ENCODE peak calls at places on chromosomes 1 and 21, in six cellular contexts. A is aorta, Z is mesendoderm, K is pancreas, O is psoas muscle, F is cardiac muscle cell. C is an unnamed sample.

GRCh38 chr1:64754166-64754565 is 9.3 kb downstream of the RAVER2 start:
- DNase-seq in K (no peak), A (no peak), F (no peak), Z (peak; percentile 51), O (no peak), C (no peak)

GRCh38 chr21:31236528-31236927 is 107.5 kb downstream of the TIAM1 start:
- DNase-seq in F (no peak), O (no peak), Z (no peak), K (no peak), A (no peak), C (no peak)

GRCh38 chr1:47696911-47697441 is 259.1 kb downstream of the FOXD2 start:
- DNase-seq in F (peak; percentile 37), K (no peak), Z (no peak), A (no peak), O (no peak), C (no peak)

GRCh38 chr1:52892424-52892823 is 29.1 kb downstream of the ECHDC2 start:
- DNase-seq in Z (no peak), F (no peak), K (no peak), A (no peak), O (no peak), C (no peak)

GRCh38 chr21:43667191-43667904 is 8.0 kb downstream of the RRP1B start:
- DNase-seq in O (no peak), Z (no peak), K (no peak), A (no peak), F (no peak), C (no peak)

GRCh38 chr1:11019971-11020370 is 7.5 kb downstream of the TARDBP start:
- DNase-seq in K (no peak), F (no peak), A (no peak), O (no peak), Z (no peak), C (no peak)

GRCh38 chr1:218025454-218025853 is 259.6 kb upstream of the RRP15 start:
- DNase-seq in A (no peak), Z (no peak), F (no peak), K (no peak), O (no peak), C (no peak)

GRCh38 chr1:241749041-241749798 is 97.1 kb downstream of the WDR64 start:
- DNase-seq in O (no peak), Z (no peak), K (no peak), F (no peak), A (no peak), C (no peak)

GRCh38 chr1:47953661-47954060 is 43.5 kb downstream of the TRABD2B start:
- DNase-seq in F (no peak), K (no peak), A (no peak), Z (no peak), O (no peak), C (no peak)

GRCh38 chr1:213686983-213687382 is 300.8 kb upstream of the PROX1 start:
- DNase-seq in A (no peak), Z (no peak), K (no peak), F (no peak), O (no peak), C (no peak)

GRCh38 chr1:204493145-204493881 is 1.3 kb downstream of the PIK3C2B start:
- DNase-seq in F (peak; percentile 69), K (peak; percentile 85), Z (no peak), A (peak; percentile 84), O (peak; percentile 71), C (peak; percentile 76)

GRCh38 chr1:151458936-151459330 is 361 bp downstream of the POGZ start:
- DNase-seq in A (peak; percentile 76), F (peak; percentile 84), Z (peak; percentile 92), O (peak; percentile 74), K (peak; percentile 71), C (peak; percentile 80)

GRCh38 chr1:109718495-109718894 is 6.4 kb downstream of the GSTM5 start:
- DNase-seq in Z (peak; percentile 69), K (no peak), A (no peak), O (no peak), F (no peak), C (no peak)

GRCh38 chr1:56617141-56617540 is 28.0 kb upstream of the PRKAA2 start:
- DNase-seq in Z (no peak), O (no peak), F (no peak), A (no peak), K (no peak), C (no peak)

GRCh38 chr1:86972262-86972661 is 57.8 kb downstream of the HS2ST1 start:
- DNase-seq in Z (no peak), O (no peak), A (no peak), K (no peak), F (no peak), C (no peak)

GRCh38 chr1:197557302-197557701 is 218.0 kb downstream of the DENND1B start:
- DNase-seq in Z (no peak), F (no peak), O (no peak), K (no peak), A (no peak), C (no peak)

GRCh38 chr21:39537571-39537970 is 75.2 kb upstream of the B3GALT5 start:
- DNase-seq in F (no peak), K (no peak), A (no peak), Z (no peak), O (no peak), C (no peak)

GRCh38 chr1:198756470-198756869 is 117.6 kb downstream of the PTPRC start:
- DNase-seq in F (no peak), A (no peak), Z (no peak), K (no peak), O (no peak), C (no peak)

GRCh38 chr1:245129811-245130210 is 25.0 kb upstream of the KIF26B start:
- DNase-seq in K (no peak), Z (no peak), F (no peak), O (no peak), A (no peak), C (no peak)

GRCh38 chr1:35864813-35865212 is 18.2 kb upstream of the AGO1 start:
- DNase-seq in F (no peak), Z (no peak), K (no peak), A (no peak), O (no peak), C (no peak)

GRCh38 chr1:199931666-199932377 is 95.7 kb upstream of the NR5A2 start:
- DNase-seq in O (no peak), Z (no peak), F (no peak), K (no peak), A (peak; percentile 47), C (no peak)

GRCh38 chr21:14943636-14944035 is 121.2 kb downstream of the NRIP1 start:
- DNase-seq in K (no peak), Z (no peak), O (no peak), A (no peak), F (no peak), C (no peak)

GRCh38 chr1:114632427-114632826 is 37.4 kb downstream of the DENND2C start:
- DNase-seq in O (no peak), K (no peak), A (no peak), Z (no peak), F (no peak), C (no peak)

GRCh38 chr1:42737257-42737656 is 2.8 kb downstream of the CLDN19 start:
- DNase-seq in Z (no peak), K (peak; percentile 60), A (no peak), F (no peak), O (no peak), C (no peak)

GRCh38 chr1:108826081-108826635 is 30.7 kb downstream of the AKNAD1 start:
- DNase-seq in O (no peak), A (no peak), F (no peak), K (no peak), Z (no peak), C (no peak)

GRCh38 chr1:46772571-46772970 is 26.3 kb upstream of the CYP4B1 start:
- DNase-seq in O (no peak), Z (no peak), A (no peak), K (no peak), F (no peak), C (no peak)

GRCh38 chr1:23657659-23658275 is 33.8 kb upstream of the RPL11 start:
- DNase-seq in F (peak; percentile 81), Z (peak; percentile 83), K (no peak), A (peak; percentile 69), O (peak; percentile 57), C (peak; percentile 44)

GRCh38 chr1:63524166-63524565 is 841 bp downstream of the EFCAB7 start:
- DNase-seq in O (no peak), A (no peak), Z (no peak), K (no peak), F (no peak), C (no peak)

GRCh38 chr1:16202281-16203210 is 9.9 kb downstream of the ARHGEF19 start:
- DNase-seq in K (peak; percentile 13), O (no peak), A (no peak), Z (no peak), F (peak; percentile 61), C (no peak)

GRCh38 chr1:145837658-145838057 is 7.8 kb upstream of the NUDT17 start:
- DNase-seq in K (no peak), O (no peak), A (no peak), Z (no peak), F (no peak), C (no peak)

GRCh38 chr1:207389728-207390464 is 64.2 kb upstream of the CR2 start:
- DNase-seq in Z (no peak), A (no peak), K (no peak), O (no peak), F (no peak), C (no peak)

GRCh38 chr1:182601926-182602325 is 2.3 kb downstream of the RGS16 start:
- DNase-seq in Z (no peak), A (no peak), F (no peak), K (no peak), O (no peak), C (no peak)
- H3K4me3 ChIP-seq in Z (peak overlapping the region; percentile 4), A (no peak overlapping the region), F (no peak overlapping the region), K (no peak overlapping the region), O (peak overlapping the region; percentile 69), C (peak overlapping the region; percentile 82)

GRCh38 chr1:21338568-21339401 is 48.5 kb upstream of the ECE1 start:
- DNase-seq in F (no peak), O (peak; percentile 78), A (peak; percentile 79), Z (peak; percentile 82), K (peak; percentile 94), C (peak; percentile 72)
- H3K4me1 ChIP-seq in F (peaks cover 6% of the 10 kb centered on the region), O (peaks cover 57% of the 10 kb centered on the region), A (peaks cover 4% of the 10 kb centered on the region), Z (peaks cover 5% of the 10 kb centered on the region), K (peaks cover 94% of the 10 kb centered on the region), C (peaks cover 93% of the 10 kb centered on the region)

DNA sequence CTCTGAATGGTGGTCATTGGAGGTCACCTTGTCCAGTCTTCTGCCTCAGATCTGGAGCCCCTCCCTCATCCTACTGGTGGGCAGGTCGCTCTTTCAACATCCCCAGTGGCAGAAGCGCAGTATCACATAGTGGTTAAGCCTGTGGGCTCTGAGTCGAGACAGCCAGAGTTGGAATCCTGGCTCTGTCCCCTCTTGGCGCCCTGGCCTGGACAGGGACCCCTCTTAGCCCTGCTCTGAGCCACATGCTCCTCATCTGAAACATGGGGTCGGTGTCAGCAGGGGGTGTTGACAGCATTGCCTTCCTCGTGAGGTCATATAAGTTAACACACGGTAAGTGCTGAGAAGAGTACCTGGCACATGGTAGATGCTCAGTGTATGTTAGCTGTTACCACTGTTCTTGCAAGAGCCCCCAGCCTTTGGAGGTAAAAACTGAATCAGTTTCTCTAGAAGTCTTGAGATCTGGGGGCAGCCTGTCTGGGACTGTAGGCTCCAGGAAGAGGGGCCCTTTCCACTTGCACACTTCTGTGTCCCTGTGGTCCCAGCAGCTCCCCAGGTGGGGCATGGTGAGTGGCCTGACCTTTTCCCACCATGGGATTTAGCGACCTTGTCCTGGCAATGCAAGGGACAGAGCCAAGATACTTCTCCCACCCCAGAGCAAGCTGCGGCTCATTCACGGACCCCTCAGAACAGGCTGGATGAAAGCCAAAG is 6.4 kb downstream of the ZC3H12A start:
- DNase-seq in Z (no peak), O (no peak), A (no peak), K (peak; percentile 32), F (no peak), C (no peak)
- H3K4me3 ChIP-seq in Z (no peak overlapping the region), O (peak overlapping the region; percentile 72), A (no peak overlapping the region), K (no peak overlapping the region), F (no peak overlapping the region), C (no peak overlapping the region)

GRCh38 chr1:243264718-243265117 is 8.9 kb downstream of the SDCCAG8 start:
- DNase-seq in O (no peak), A (no peak), K (no peak), Z (peak; percentile 54), F (no peak), C (no peak)
- H3K4me1 ChIP-seq in O (peaks cover 4% of the 10 kb centered on the region), A (peaks cover 2% of the 10 kb centered on the region), K (peaks cover 17% of the 10 kb centered on the region), Z (peaks cover 4% of the 10 kb centered on the region), F (peaks cover 9% of the 10 kb centered on the region), C (peaks cover 17% of the 10 kb centered on the region)